ENCODE peak calls at places on chromosome 21, in five cellular contexts. M is bronchial epithelial cell, V is astrocyte of the spinal cord, R is H1, U is tibial artery. Z is an unnamed sample.

GRCh38 chr21:34701726-34702125 is 32.9 kb downstream of the CLIC6 start:
- DNase-seq in V (no peak), M (no peak), R (no peak), U (no peak), Z (no peak)

GRCh38 chr21:30044447-30045064 is 104.8 kb upstream of the GRIK1 start:
- DNase-seq in V (peak), R (peak), U (no peak), M (peak), Z (peak)

GRCh38 chr21:46119565-46120271 is 21.8 kb downstream of the COL6A2 start:
- DNase-seq in U (peak), V (no peak), M (no peak), R (no peak), Z (no peak)

GRCh38 chr21:16570856-16571255 is 841.1 kb downstream of the USP25 start:
- DNase-seq in U (no peak), M (no peak), V (peak), R (no peak), Z (peak)

GRCh38 chr21:23853796-23854379 is 1753.4 kb downstream of the MRPL39 start:
- DNase-seq in M (peak), R (no peak), U (no peak), V (peak), Z (peak)

GRCh38 chr21:33360281-33360680 is 35.5 kb downstream of the IFNAR1 start:
- DNase-seq in V (peak), M (peak), R (no peak), U (no peak), Z (no peak)

GRCh38 chr21:45420061-45420521 is 15.1 kb downstream of the COL18A1 start:
- DNase-seq in R (no peak), M (no peak), V (no peak), U (peak), Z (no peak)

GRCh38 chr21:33976082-33976979 is 60.7 kb upstream of the ATP5PO start:
- DNase-seq in R (peak), V (peak), M (peak), U (peak), Z (peak)

GRCh38 chr21:15617968-15618367 is 111.8 kb upstream of the USP25 start:
- DNase-seq in M (peak), R (no peak), V (peak), U (no peak), Z (peak)

GRCh38 chr21:34642211-34643075 is 26.4 kb upstream of the CLIC6 start:
- DNase-seq in V (peak), M (peak), U (no peak), R (no peak), Z (no peak)

GRCh38 chr21:42308161-42308913 is 6.9 kb downstream of the TFF3 start:
- DNase-seq in R (no peak), V (no peak), M (no peak), U (no peak), Z (no peak)

GRCh38 chr21:42028754-42029385 is 18.7 kb upstream of the ZBTB21 start:
- DNase-seq in M (no peak), V (no peak), R (no peak), U (peak), Z (no peak)

GRCh38 chr21:25501996-25502665 is 105.2 kb downstream of the MRPL39 start:
- DNase-seq in U (no peak), M (peak), R (no peak), V (no peak), Z (no peak)

GRCh38 chr21:41767606-41768370 is 936 bp upstream of the RIPK4 start:
- DNase-seq in V (no peak), M (peak), U (peak), R (no peak), Z (no peak)

GRCh38 chr21:28640326-28640725 is 352.4 kb downstream of the LTN1 start:
- DNase-seq in M (no peak), U (no peak), R (no peak), V (no peak), Z (no peak)

GRCh38 chr21:28639742-28640141 is 352.9 kb downstream of the LTN1 start:
- DNase-seq in U (no peak), M (peak), V (no peak), R (no peak), Z (peak)

GRCh38 chr21:28633803-28634572 is 358.7 kb downstream of the LTN1 start:
- DNase-seq in R (no peak), U (peak), V (peak), M (peak), Z (peak)

GRCh38 chr21:28635541-28635940 is 357.1 kb downstream of the LTN1 start:
- DNase-seq in M (peak), U (no peak), V (no peak), R (no peak), Z (no peak)

DNA sequence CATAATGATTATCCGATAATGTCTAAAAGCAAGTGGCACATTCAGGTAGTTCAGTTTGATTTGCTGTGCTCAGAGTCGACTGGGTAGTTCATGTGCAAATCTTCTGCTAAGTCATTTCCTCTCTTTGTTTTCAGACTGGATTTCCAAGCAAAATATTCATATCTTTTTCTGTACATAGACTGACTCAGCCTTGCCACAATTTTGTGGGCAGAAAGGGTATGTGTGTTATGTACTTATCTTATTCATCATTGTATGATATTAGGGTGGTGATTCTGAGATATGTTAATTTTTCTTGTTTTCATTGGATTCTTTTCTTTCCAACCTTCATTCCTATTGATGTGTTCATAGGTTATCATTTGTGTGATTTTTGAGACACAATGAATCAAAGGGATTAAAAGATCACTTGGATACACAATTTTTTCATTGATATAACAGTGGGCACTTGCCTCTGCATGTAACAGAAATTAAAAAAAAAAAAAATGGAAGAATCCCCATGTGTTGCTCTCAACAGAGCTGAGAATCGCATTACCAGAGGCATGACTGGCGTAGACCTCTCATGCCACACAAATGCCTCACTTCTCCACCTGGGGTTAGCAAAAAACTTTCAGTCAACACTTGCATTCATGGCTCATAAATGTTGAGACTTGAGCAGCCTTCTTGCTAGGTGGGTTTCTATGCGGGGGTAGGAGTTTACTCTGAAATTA is 355.5 kb downstream of the LTN1 start:
- DNase-seq in M (peak), V (peak), U (no peak), R (no peak), Z (peak)
- TF ChIP-seq CTCF in M (peak), V (no peak), U (no peak), R (no peak), Z (no peak)

GRCh38 chr21:38796426-38796825 is 9.3 kb upstream of the ETS2 start:
- DNase-seq in V (peak), M (no peak), R (no peak), U (no peak), Z (peak)
- TF ChIP-seq CTCF in V (peak), M (no peak), R (no peak), U (no peak), Z (peak)

DNA sequence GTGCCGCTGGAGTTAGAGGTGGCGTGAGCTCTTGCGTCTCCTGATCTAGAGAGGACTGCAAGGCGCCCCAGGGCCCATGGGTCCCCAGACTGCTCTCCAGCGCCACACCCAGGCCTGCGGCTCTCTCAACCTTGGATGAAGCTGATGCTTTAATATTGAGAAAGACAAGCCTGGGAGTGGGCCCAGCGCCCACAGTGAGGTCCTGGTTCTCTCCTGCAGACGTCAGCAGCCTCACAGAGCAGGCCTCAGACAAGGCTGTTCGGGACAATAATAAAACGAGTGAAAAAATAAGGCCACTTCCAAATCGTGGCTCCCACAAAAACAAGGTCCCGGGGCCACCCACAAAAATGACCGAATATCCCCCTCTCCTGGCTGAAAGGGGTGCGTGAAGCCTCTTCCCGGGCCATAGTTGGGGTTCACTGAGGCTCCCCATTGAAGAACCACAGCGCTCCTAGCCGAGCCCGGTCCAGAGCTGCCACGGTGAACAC is 6.0 kb upstream of the DNMT3L start:
- DNase-seq in R (peak), U (no peak), V (no peak), M (no peak), Z (peak)
- TF ChIP-seq CTCF in R (peak), U (no peak), V (no peak), M (no peak), Z (peak)

GRCh38 chr21:40511976-40512375 is 335.0 kb downstream of the DSCAM start:
- DNase-seq in M (peak), V (peak), R (no peak), U (no peak), Z (peak)

GRCh38 chr21:40516336-40516735 is 330.6 kb downstream of the DSCAM start:
- DNase-seq in M (no peak), V (no peak), U (peak), R (peak), Z (no peak)

GRCh38 chr21:40507978-40508377 is 339.0 kb downstream of the DSCAM start:
- DNase-seq in M (peak), R (no peak), V (peak), U (no peak), Z (peak)

DNA sequence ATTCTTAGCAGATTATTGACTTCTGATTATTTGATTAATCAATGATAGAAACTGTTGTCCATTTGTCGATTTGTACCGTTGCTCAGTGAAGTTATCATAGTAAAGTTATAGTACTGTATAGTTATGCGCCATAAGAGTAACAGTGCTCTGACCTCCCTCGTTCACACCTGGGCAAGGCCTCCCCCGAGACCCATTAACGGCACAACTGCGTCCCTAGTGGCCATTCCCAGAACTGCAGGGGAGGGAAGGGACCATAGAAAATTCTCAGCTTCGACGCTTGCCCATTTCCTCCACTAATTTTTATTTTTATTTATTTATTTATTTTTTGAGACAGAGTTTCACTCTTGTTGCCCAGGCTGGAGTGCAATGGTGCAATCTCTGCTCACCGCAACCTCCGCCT is 334.4 kb downstream of the DSCAM start:
- DNase-seq in M (no peak), V (no peak), R (peak), U (no peak), Z (peak)
- TF ChIP-seq CTCF in M (peak), V (peak), R (peak), U (no peak), Z (peak)

GRCh38 chr21:18265955-18266354 is 21.3 kb downstream of the CHODL start:
- DNase-seq in V (no peak), R (no peak), U (no peak), M (no peak), Z (no peak)
- TF ChIP-seq CTCF in V (no peak), R (no peak), U (no peak), M (no peak), Z (peak)

GRCh38 chr21:37079211-37079824 is 6.3 kb downstream of the TTC3 start:
- DNase-seq in U (no peak), V (no peak), R (no peak), M (no peak), Z (peak)
- TF ChIP-seq CTCF in U (no peak), V (peak), R (no peak), M (peak), Z (peak)

GRCh38 chr21:31780944-31781343 is 49.0 kb upstream of the SCAF4 start:
- DNase-seq in M (peak), U (no peak), V (no peak), R (no peak), Z (peak)
- TF ChIP-seq CTCF in M (peak), U (no peak), V (no peak), R (peak), Z (peak)

DNA sequence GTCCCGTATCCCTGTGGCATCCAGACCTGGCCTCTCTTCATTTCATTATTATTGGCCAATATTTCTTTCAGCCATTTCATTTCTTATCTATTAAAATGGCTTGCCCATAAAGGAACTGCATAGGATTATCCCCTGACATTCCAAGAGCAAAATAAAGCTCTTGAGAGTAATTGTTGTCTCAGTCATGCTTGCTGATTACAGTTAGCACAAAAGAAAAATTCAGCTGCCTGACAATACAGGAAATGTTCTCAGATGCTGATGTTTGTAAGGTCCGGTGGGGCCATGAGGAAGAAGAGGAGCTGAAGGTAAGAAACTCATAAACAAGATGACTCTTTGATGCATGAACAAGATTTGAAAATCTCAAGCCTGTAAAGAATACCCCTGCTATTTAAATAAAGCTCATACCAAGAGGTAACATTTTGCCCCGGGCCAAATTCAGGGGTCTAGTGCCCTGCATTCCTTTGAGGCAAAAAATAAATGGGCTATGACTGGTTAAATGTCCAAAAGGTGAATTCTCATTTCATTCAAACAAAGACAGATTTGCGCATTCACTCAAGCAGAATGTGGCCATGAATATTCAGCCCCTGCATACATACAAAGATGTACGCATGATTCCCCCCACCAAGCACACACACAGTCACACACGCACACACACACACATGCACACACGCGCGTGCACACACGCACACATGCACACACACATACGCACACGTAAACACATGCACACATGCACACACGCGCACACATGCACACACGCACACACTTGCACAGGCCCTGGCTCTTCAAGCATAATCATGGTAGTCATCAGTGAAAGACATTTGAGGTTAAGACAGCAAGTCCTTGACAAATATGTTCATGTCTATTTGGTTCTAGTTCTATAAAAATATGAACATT is 44.8 kb downstream of the KCNJ15 start:
- DNase-seq in R (no peak), M (no peak), U (no peak), V (no peak), Z (no peak)
- TF ChIP-seq CTCF in R (no peak), M (no peak), U (no peak), V (no peak), Z (no peak)

Z was measured in MCF 10A.